ENCODE peak calls at places on chromosomes 3 and 15, in eight cellular contexts. L is HS-5, X is NCI-H82, V is OCI-LY7, W is NCI-H1105 treated with DMSO at 0.1 percent for 48 hours, E is T-cell, F is hippocampal formation, N is nephron progenitor cell. B is an unnamed sample.

GRCh38 chr3:106688463-106688862 is 688.8 kb upstream of the CCDC54 start:
- DNase-seq in V (no peak), N (no peak), W (peak; percentile 88), L (peak; percentile 90), X (no peak), F (no peak), E (no peak), B (no peak)

GRCh38 chr15:44009056-44009455 is 182.3 kb downstream of the WDR76 start:
- DNase-seq in F (no peak), L (peak; percentile 58), V (no peak), N (no peak), W (no peak), X (no peak), E (no peak), B (no peak)

GRCh38 chr15:80885180-80885579 is 104.4 kb downstream of the MESD start:
- DNase-seq in F (no peak), L (no peak), W (no peak), N (no peak), X (no peak), E (no peak), V (no peak), B (no peak)

GRCh38 chr15:52464040-52464439 is 64.6 kb downstream of the MYO5A start:
- DNase-seq in L (no peak), W (no peak), V (no peak), X (no peak), E (no peak), F (no peak), N (no peak), B (no peak)

GRCh38 chr3:89059201-89059600 is 48.2 kb upstream of the EPHA3 start:
- DNase-seq in L (peak; percentile 23), V (no peak), F (no peak), W (no peak), E (no peak), X (no peak), N (no peak), B (no peak)

GRCh38 chr15:29143909-29144308 is 125.7 kb downstream of the NSMCE3 start:
- DNase-seq in E (no peak), L (peak; percentile 24), N (no peak), W (no peak), X (no peak), V (no peak), F (no peak), B (no peak)

GRCh38 chr3:67433109-67433508 is 221.3 kb downstream of the SUCLG2 start:
- DNase-seq in E (no peak), L (no peak), F (no peak), W (no peak), N (no peak), X (no peak), V (no peak), B (no peak)

GRCh38 chr3:185744997-185745843 is 79.6 kb downstream of the IGF2BP2 start:
- DNase-seq in X (no peak), W (no peak), F (no peak), E (no peak), L (peak; percentile 84), V (peak; percentile 33), N (peak; percentile 34), B (no peak)

GRCh38 chr15:40449275-40449674 is 8.5 kb downstream of the BAHD1 start:
- DNase-seq in X (no peak), W (no peak), V (no peak), F (no peak), E (no peak), L (no peak), N (no peak), B (no peak)

GRCh38 chr3:72912532-72912931 is 24.7 kb downstream of the GXYLT2 start:
- DNase-seq in F (no peak), W (no peak), N (no peak), V (no peak), E (no peak), X (no peak), L (no peak), B (no peak)

GRCh38 chr3:5013021-5013906 is 34.0 kb downstream of the BHLHE40 start:
- DNase-seq in N (no peak), L (no peak), V (no peak), F (no peak), E (no peak), X (no peak), W (no peak), B (no peak)

GRCh38 chr3:52568066-52568465 is 31.7 kb downstream of the UQCC5 start:
- DNase-seq in N (no peak), E (no peak), F (no peak), X (no peak), W (no peak), V (no peak), L (no peak), B (no peak)

GRCh38 chr3:17749705-17750293 is 7.4 kb upstream of the TBC1D5 start:
- DNase-seq in L (no peak), X (no peak), E (no peak), N (no peak), F (no peak), V (no peak), W (no peak), B (no peak)

GRCh38 chr15:68017221-68017620 is 36.9 kb upstream of the PIAS1 start:
- DNase-seq in V (no peak), E (no peak), F (no peak), N (no peak), X (no peak), L (no peak), W (no peak), B (no peak)

GRCh38 chr3:15629860-15630597 is 28.5 kb downstream of the BTD start:
- DNase-seq in X (peak; percentile 74), E (peak; percentile 52), N (peak; percentile 26), F (peak; percentile 56), W (peak; percentile 26), V (peak; percentile 87), L (peak; percentile 63), B (peak; percentile 81)

GRCh38 chr3:178847170-178847569 is 224.4 kb downstream of the ZMAT3 start:
- DNase-seq in X (no peak), V (no peak), L (no peak), F (no peak), E (no peak), W (no peak), N (no peak), B (no peak)

GRCh38 chr15:89814112-89814742 is 425 bp downstream of the ANPEP start:
- DNase-seq in L (no peak), F (no peak), X (no peak), W (no peak), N (peak; percentile 28), E (no peak), V (no peak), B (no peak)

GRCh38 chr3:129934234-129935123 is 40.0 kb upstream of the TRH start:
- DNase-seq in V (peak; percentile 41), L (no peak), X (peak; percentile 69), F (no peak), N (peak; percentile 55), W (peak; percentile 57), E (no peak), B (peak; percentile 52)

GRCh38 chr15:100592898-100593297 is 9.1 kb downstream of the LINS1 start:
- DNase-seq in X (no peak), N (no peak), L (no peak), E (no peak), F (no peak), V (no peak), W (no peak), B (no peak)

GRCh38 chr3:2511356-2511755 is 412.7 kb downstream of the CNTN4 start:
- DNase-seq in N (no peak), W (peak; percentile 93), F (peak; percentile 27), X (peak; percentile 67), E (no peak), L (no peak), V (no peak), B (peak; percentile 56)

GRCh38 chr3:13141183-13141582 is 68.0 kb upstream of the IQSEC1 start:
- DNase-seq in X (no peak), N (no peak), V (no peak), F (no peak), L (no peak), W (no peak), E (no peak), B (no peak)

GRCh38 chr3:99131876-99132275 is 230.4 kb upstream of the DCBLD2 start:
- DNase-seq in E (no peak), L (no peak), W (no peak), N (no peak), F (no peak), X (no peak), V (no peak), B (no peak)

GRCh38 chr3:36906504-36907149 is 38.2 kb downstream of the TRANK1 start:
- DNase-seq in L (no peak), F (no peak), V (no peak), E (no peak), N (no peak), X (no peak), W (no peak), B (no peak)

GRCh38 chr15:80864666-80865065 is 85.5 kb downstream of the CEMIP start:
- DNase-seq in N (no peak), F (no peak), L (no peak), W (no peak), X (no peak), V (no peak), E (no peak), B (no peak)

GRCh38 chr3:59444293-59444671 is 394.5 kb upstream of the CFAP20DC start:
- DNase-seq in N (no peak), V (no peak), L (no peak), F (no peak), W (no peak), X (no peak), E (peak; percentile 7), B (no peak)

GRCh38 chr3:14274537-14274936 is 95.9 kb downstream of the LSM3 start:
- DNase-seq in X (peak; percentile 18), V (peak; percentile 28), W (no peak), E (no peak), F (no peak), N (no peak), L (no peak), B (peak; percentile 40)

GRCh38 chr15:35060591-35060990 is 24.5 kb downstream of the NANOGP8 start:
- DNase-seq in F (no peak), L (no peak), W (no peak), N (no peak), E (no peak), X (no peak), V (no peak), B (no peak)

GRCh38 chr3:40230382-40230781 is 79.1 kb upstream of the EIF1B start:
- DNase-seq in X (no peak), F (no peak), V (no peak), E (no peak), N (no peak), W (no peak), L (no peak), B (no peak)

GRCh38 chr3:173799073-173799830 is 401.7 kb downstream of the NLGN1 start:
- DNase-seq in X (no peak), W (peak; percentile 19), N (no peak), L (no peak), V (no peak), F (no peak), E (no peak), B (no peak)

GRCh38 chr3:50674349-50675178 is at the start of gene DOCK3:
- DNase-seq in N (peak; percentile 82), X (peak; percentile 74), E (peak; percentile 53), V (no peak), F (peak; percentile 73), L (no peak), W (peak; percentile 49), B (peak; percentile 76)

GRCh38 chr3:155230382-155230781 is 63.1 kb downstream of the STRIT1 start:
- DNase-seq in V (no peak), L (no peak), N (no peak), X (no peak), E (no peak), W (no peak), F (no peak), B (no peak)

B was measured in head of caudate nucleus.